ENCODE peak calls at places on chromosome 19, in nine cellular contexts. One of them, this sample, is unnamed.
A peak's percentile ranks its signal among the peaks of the same experiment; 100 is the strongest.

GRCh38 chr19:45716314-45717130 is 14.2 kb downstream of the FBXO46 start:
- DNase-seq in NCI-H1092: no peak
- DNase-seq in GF-D8: no peak
- DNase-seq in NCI-H774: no peak
- DNase-seq in amygdala: no peak
- DNase-seq in stimulated activated CD4-positive, alpha-beta T cell treated with anti-CD3 and anti-CD28 coated beads, Interleukin-2, amount 100 ng/mL, for 48 hours: no peak
- DNase-seq in activated naive CD4-positive, alpha-beta T cell treated with Interleukin-2 at 50 U/mL for 16 hours: peak; percentile 14
- DNase-seq in epithelial cell of esophagus: peak; percentile 51
- DNase-seq in effector memory CD8-positive, alpha-beta T cell: no peak
- DNase-seq in this sample: peak; percentile 2

GRCh38 chr19:55636723-55637122 is 4.1 kb upstream of the ZNF580 start:
- DNase-seq in amygdala: no peak
- DNase-seq in effector memory CD8-positive, alpha-beta T cell: no peak
- DNase-seq in NCI-H1092: no peak
- DNase-seq in epithelial cell of esophagus: no peak
- DNase-seq in stimulated activated CD4-positive, alpha-beta T cell treated with anti-CD3 and anti-CD28 coated beads, Interleukin-2, amount 100 ng/mL, for 48 hours: no peak
- DNase-seq in NCI-H774: no peak
- DNase-seq in activated naive CD4-positive, alpha-beta T cell treated with Interleukin-2 at 50 U/mL for 16 hours: no peak
- DNase-seq in GF-D8: no peak
- DNase-seq in this sample: no peak

GRCh38 chr19:46660601-46661019 is 372 bp downstream of the DACT3 start:
- DNase-seq in stimulated activated CD4-positive, alpha-beta T cell treated with anti-CD3 and anti-CD28 coated beads, Interleukin-2, amount 100 ng/mL, for 48 hours: no peak
- DNase-seq in amygdala: peak; percentile 48
- DNase-seq in NCI-H1092: no peak
- DNase-seq in epithelial cell of esophagus: no peak
- DNase-seq in NCI-H774: no peak
- DNase-seq in activated naive CD4-positive, alpha-beta T cell treated with Interleukin-2 at 50 U/mL for 16 hours: no peak
- DNase-seq in GF-D8: no peak
- DNase-seq in effector memory CD8-positive, alpha-beta T cell: no peak
- DNase-seq in this sample: no peak

GRCh38 chr19:47663911-47664771 is 49.1 kb upstream of the EHD2 start:
- DNase-seq in effector memory CD8-positive, alpha-beta T cell: no peak
- DNase-seq in epithelial cell of esophagus: peak; percentile 95
- DNase-seq in NCI-H1092: no peak
- DNase-seq in stimulated activated CD4-positive, alpha-beta T cell treated with anti-CD3 and anti-CD28 coated beads, Interleukin-2, amount 100 ng/mL, for 48 hours: no peak
- DNase-seq in GF-D8: peak; percentile 87
- DNase-seq in amygdala: peak; percentile 35
- DNase-seq in activated naive CD4-positive, alpha-beta T cell treated with Interleukin-2 at 50 U/mL for 16 hours: no peak
- DNase-seq in NCI-H774: no peak
- DNase-seq in this sample: no peak

GRCh38 chr19:13864513-13865242 is 12.3 kb upstream of the NANOS3 start:
- DNase-seq in NCI-H1092: no peak
- DNase-seq in stimulated activated CD4-positive, alpha-beta T cell treated with anti-CD3 and anti-CD28 coated beads, Interleukin-2, amount 100 ng/mL, for 48 hours: no peak
- DNase-seq in amygdala: no peak
- DNase-seq in GF-D8: no peak
- DNase-seq in effector memory CD8-positive, alpha-beta T cell: no peak
- DNase-seq in activated naive CD4-positive, alpha-beta T cell treated with Interleukin-2 at 50 U/mL for 16 hours: no peak
- DNase-seq in epithelial cell of esophagus: no peak
- DNase-seq in NCI-H774: no peak
- DNase-seq in this sample: no peak

GRCh38 chr19:34996978-34997640 is 3.0 kb upstream of the GRAMD1A start:
- DNase-seq in epithelial cell of esophagus: no peak
- DNase-seq in effector memory CD8-positive, alpha-beta T cell: no peak
- DNase-seq in amygdala: no peak
- DNase-seq in activated naive CD4-positive, alpha-beta T cell treated with Interleukin-2 at 50 U/mL for 16 hours: no peak
- DNase-seq in NCI-H1092: no peak
- DNase-seq in NCI-H774: no peak
- DNase-seq in stimulated activated CD4-positive, alpha-beta T cell treated with anti-CD3 and anti-CD28 coated beads, Interleukin-2, amount 100 ng/mL, for 48 hours: no peak
- DNase-seq in GF-D8: peak; percentile 43
- DNase-seq in this sample: no peak

GRCh38 chr19:42553292-42554045 is 25.2 kb upstream of the CEACAM1 start:
- DNase-seq in epithelial cell of esophagus: peak; percentile 13
- DNase-seq in effector memory CD8-positive, alpha-beta T cell: no peak
- DNase-seq in stimulated activated CD4-positive, alpha-beta T cell treated with anti-CD3 and anti-CD28 coated beads, Interleukin-2, amount 100 ng/mL, for 48 hours: no peak
- DNase-seq in NCI-H1092: no peak
- DNase-seq in amygdala: no peak
- DNase-seq in activated naive CD4-positive, alpha-beta T cell treated with Interleukin-2 at 50 U/mL for 16 hours: no peak
- DNase-seq in NCI-H774: no peak
- DNase-seq in GF-D8: peak; percentile 53
- DNase-seq in this sample: no peak

GRCh38 chr19:10508707-10509106 is 5.6 kb upstream of the KEAP1 start:
- DNase-seq in activated naive CD4-positive, alpha-beta T cell treated with Interleukin-2 at 50 U/mL for 16 hours: peak; percentile 37
- DNase-seq in NCI-H774: no peak
- DNase-seq in epithelial cell of esophagus: peak; percentile 81
- DNase-seq in stimulated activated CD4-positive, alpha-beta T cell treated with anti-CD3 and anti-CD28 coated beads, Interleukin-2, amount 100 ng/mL, for 48 hours: peak; percentile 27
- DNase-seq in amygdala: no peak
- DNase-seq in GF-D8: no peak
- DNase-seq in effector memory CD8-positive, alpha-beta T cell: no peak
- DNase-seq in NCI-H1092: no peak
- DNase-seq in this sample: no peak

GRCh38 chr19:33296473-33297060 is 5.8 kb downstream of the CEBPA start:
- DNase-seq in NCI-H1092: no peak
- DNase-seq in stimulated activated CD4-positive, alpha-beta T cell treated with anti-CD3 and anti-CD28 coated beads, Interleukin-2, amount 100 ng/mL, for 48 hours: no peak
- DNase-seq in amygdala: no peak
- DNase-seq in epithelial cell of esophagus: no peak
- DNase-seq in activated naive CD4-positive, alpha-beta T cell treated with Interleukin-2 at 50 U/mL for 16 hours: no peak
- DNase-seq in NCI-H774: no peak
- DNase-seq in GF-D8: no peak
- DNase-seq in effector memory CD8-positive, alpha-beta T cell: no peak
- DNase-seq in this sample: no peak

GRCh38 chr19:50252111-50252886 is 48.9 kb downstream of the MYH14 start:
- DNase-seq in GF-D8: no peak
- DNase-seq in activated naive CD4-positive, alpha-beta T cell treated with Interleukin-2 at 50 U/mL for 16 hours: peak; percentile 39
- DNase-seq in NCI-H774: no peak
- DNase-seq in epithelial cell of esophagus: no peak
- DNase-seq in NCI-H1092: no peak
- DNase-seq in effector memory CD8-positive, alpha-beta T cell: peak; percentile 6
- DNase-seq in amygdala: peak; percentile 11
- DNase-seq in stimulated activated CD4-positive, alpha-beta T cell treated with anti-CD3 and anti-CD28 coated beads, Interleukin-2, amount 100 ng/mL, for 48 hours: peak; percentile 41
- DNase-seq in this sample: no peak

GRCh38 chr19:4389064-4389375 is 11.3 kb downstream of the SH3GL1 start:
- DNase-seq in effector memory CD8-positive, alpha-beta T cell: no peak
- DNase-seq in GF-D8: no peak
- DNase-seq in activated naive CD4-positive, alpha-beta T cell treated with Interleukin-2 at 50 U/mL for 16 hours: no peak
- DNase-seq in stimulated activated CD4-positive, alpha-beta T cell treated with anti-CD3 and anti-CD28 coated beads, Interleukin-2, amount 100 ng/mL, for 48 hours: no peak
- DNase-seq in NCI-H1092: no peak
- DNase-seq in NCI-H774: no peak
- DNase-seq in amygdala: no peak
- DNase-seq in epithelial cell of esophagus: no peak
- DNase-seq in this sample: no peak

GRCh38 chr19:19821366-19822147 is at the start of gene ZNF506:
- DNase-seq in effector memory CD8-positive, alpha-beta T cell: peak; percentile 96
- DNase-seq in amygdala: peak; percentile 95
- DNase-seq in stimulated activated CD4-positive, alpha-beta T cell treated with anti-CD3 and anti-CD28 coated beads, Interleukin-2, amount 100 ng/mL, for 48 hours: peak; percentile 92
- DNase-seq in activated naive CD4-positive, alpha-beta T cell treated with Interleukin-2 at 50 U/mL for 16 hours: peak; percentile 97
- DNase-seq in NCI-H1092: peak; percentile 95
- DNase-seq in NCI-H774: peak; percentile 91
- DNase-seq in epithelial cell of esophagus: peak; percentile 97
- DNase-seq in GF-D8: peak; percentile 91
- DNase-seq in this sample: peak; percentile 99

GRCh38 chr19:46021531-46022041 is 1.3 kb downstream of the PGLYRP1 start:
- DNase-seq in epithelial cell of esophagus: peak; percentile 57
- DNase-seq in effector memory CD8-positive, alpha-beta T cell: no peak
- DNase-seq in stimulated activated CD4-positive, alpha-beta T cell treated with anti-CD3 and anti-CD28 coated beads, Interleukin-2, amount 100 ng/mL, for 48 hours: no peak
- DNase-seq in NCI-H774: no peak
- DNase-seq in amygdala: no peak
- DNase-seq in GF-D8: no peak
- DNase-seq in activated naive CD4-positive, alpha-beta T cell treated with Interleukin-2 at 50 U/mL for 16 hours: no peak
- DNase-seq in NCI-H1092: no peak
- DNase-seq in this sample: no peak

GRCh38 chr19:43699506-43700367 is 16.1 kb upstream of the IRGC start:
- DNase-seq in NCI-H774: no peak
- DNase-seq in stimulated activated CD4-positive, alpha-beta T cell treated with anti-CD3 and anti-CD28 coated beads, Interleukin-2, amount 100 ng/mL, for 48 hours: no peak
- DNase-seq in effector memory CD8-positive, alpha-beta T cell: no peak
- DNase-seq in NCI-H1092: no peak
- DNase-seq in epithelial cell of esophagus: no peak
- DNase-seq in activated naive CD4-positive, alpha-beta T cell treated with Interleukin-2 at 50 U/mL for 16 hours: no peak
- DNase-seq in amygdala: peak; percentile 15
- DNase-seq in GF-D8: no peak
- DNase-seq in this sample: no peak

GRCh38 chr19:3250675-3251074 is 26.2 kb downstream of the CELF5 start:
- DNase-seq in activated naive CD4-positive, alpha-beta T cell treated with Interleukin-2 at 50 U/mL for 16 hours: peak; percentile 54
- DNase-seq in effector memory CD8-positive, alpha-beta T cell: peak; percentile 25
- DNase-seq in stimulated activated CD4-positive, alpha-beta T cell treated with anti-CD3 and anti-CD28 coated beads, Interleukin-2, amount 100 ng/mL, for 48 hours: peak; percentile 41
- DNase-seq in GF-D8: no peak
- DNase-seq in NCI-H774: no peak
- DNase-seq in amygdala: no peak
- DNase-seq in NCI-H1092: no peak
- DNase-seq in epithelial cell of esophagus: peak; percentile 24
- DNase-seq in this sample: no peak

GRCh38 chr19:31515931-31516330 is 166.7 kb upstream of the TSHZ3 start:
- DNase-seq in GF-D8: no peak
- DNase-seq in effector memory CD8-positive, alpha-beta T cell: no peak
- DNase-seq in NCI-H774: no peak
- DNase-seq in stimulated activated CD4-positive, alpha-beta T cell treated with anti-CD3 and anti-CD28 coated beads, Interleukin-2, amount 100 ng/mL, for 48 hours: no peak
- DNase-seq in epithelial cell of esophagus: no peak
- DNase-seq in activated naive CD4-positive, alpha-beta T cell treated with Interleukin-2 at 50 U/mL for 16 hours: no peak
- DNase-seq in amygdala: no peak
- DNase-seq in NCI-H1092: no peak
- DNase-seq in this sample: no peak

GRCh38 chr19:46721269-46722003 is 4.5 kb upstream of the PRKD2 start:
- DNase-seq in activated naive CD4-positive, alpha-beta T cell treated with Interleukin-2 at 50 U/mL for 16 hours: no peak
- DNase-seq in stimulated activated CD4-positive, alpha-beta T cell treated with anti-CD3 and anti-CD28 coated beads, Interleukin-2, amount 100 ng/mL, for 48 hours: no peak
- DNase-seq in NCI-H1092: no peak
- DNase-seq in effector memory CD8-positive, alpha-beta T cell: no peak
- DNase-seq in amygdala: no peak
- DNase-seq in NCI-H774: no peak
- DNase-seq in epithelial cell of esophagus: no peak
- DNase-seq in GF-D8: no peak
- DNase-seq in this sample: no peak

GRCh38 chr19:14649020-14649419 is 25.6 kb downstream of the ADGRE3 start:
- DNase-seq in activated naive CD4-positive, alpha-beta T cell treated with Interleukin-2 at 50 U/mL for 16 hours: no peak
- DNase-seq in epithelial cell of esophagus: no peak
- DNase-seq in amygdala: no peak
- DNase-seq in stimulated activated CD4-positive, alpha-beta T cell treated with anti-CD3 and anti-CD28 coated beads, Interleukin-2, amount 100 ng/mL, for 48 hours: no peak
- DNase-seq in effector memory CD8-positive, alpha-beta T cell: no peak
- DNase-seq in GF-D8: no peak
- DNase-seq in NCI-H1092: no peak
- DNase-seq in NCI-H774: no peak
- DNase-seq in this sample: no peak

GRCh38 chr19:10112895-10113591 is 1.6 kb downstream of the P2RY11 start:
- DNase-seq in stimulated activated CD4-positive, alpha-beta T cell treated with anti-CD3 and anti-CD28 coated beads, Interleukin-2, amount 100 ng/mL, for 48 hours: peak; percentile 76
- DNase-seq in NCI-H774: no peak
- DNase-seq in amygdala: no peak
- DNase-seq in NCI-H1092: peak; percentile 11
- DNase-seq in epithelial cell of esophagus: peak; percentile 62
- DNase-seq in GF-D8: peak; percentile 25
- DNase-seq in effector memory CD8-positive, alpha-beta T cell: peak; percentile 65
- DNase-seq in activated naive CD4-positive, alpha-beta T cell treated with Interleukin-2 at 50 U/mL for 16 hours: peak; percentile 74
- DNase-seq in this sample: peak; percentile 46

This sample was measured in NCI-H1105.